ENCODE peak calls at places on chromosomes 1 and 21, in eight cellular contexts. Y is uterus, S is OCI-LY7, O is H9, H is A549, A is AG09309, L is Caco-2, M is HFF-Myc. X is an unnamed sample.
A peak's percentile ranks its signal among the peaks of the same experiment; 100 is the strongest.

GRCh38 chr1:244138399-244138798 is 87.3 kb downstream of the ZBTB18 start:
- DNase-seq in Y (no peak), S (no peak), O (no peak), H (no peak), A (no peak), L (no peak), M (no peak), X (no peak)

GRCh38 chr1:50873458-50874187 is 86.4 kb downstream of the FAF1 start:
- DNase-seq in Y (no peak), S (peak; percentile 83), O (peak; percentile 81), H (peak; percentile 9), A (no peak), L (peak; percentile 60), M (peak; percentile 27), X (peak; percentile 52)

GRCh38 chr1:18901952-18902522 is 318 bp downstream of the ALDH4A1 start:
- DNase-seq in Y (peak; percentile 34), S (peak; percentile 26), O (no peak), H (no peak), A (no peak), L (no peak), M (no peak), X (no peak)

GRCh38 chr1:161885759-161886158 is 119.6 kb downstream of the ATF6 start:
- DNase-seq in Y (no peak), S (no peak), O (no peak), H (no peak), A (no peak), L (no peak), M (no peak), X (no peak)

GRCh38 chr1:153390938-153391710 is at the start of gene S100A8:
- DNase-seq in Y (no peak), S (no peak), O (no peak), H (no peak), A (no peak), L (no peak), M (no peak), X (no peak)

GRCh38 chr1:56686171-56686570 is 41.1 kb downstream of the PRKAA2 start:
- DNase-seq in Y (no peak), S (no peak), O (no peak), H (no peak), A (no peak), L (no peak), M (no peak), X (no peak)

GRCh38 chr1:15951341-15952153 is 24.4 kb downstream of the ZBTB17 start:
- DNase-seq in Y (no peak), S (no peak), O (no peak), H (no peak), A (no peak), L (no peak), M (no peak), X (no peak)

GRCh38 chr1:228463559-228464455 is 23.4 kb upstream of the RNF187 start:
- DNase-seq in Y (no peak), S (peak; percentile 95), O (peak; percentile 80), H (peak; percentile 77), A (no peak), L (no peak), M (no peak), X (peak; percentile 64)

GRCh38 chr1:169060010-169060722 is 46.3 kb upstream of the ATP1B1 start:
- DNase-seq in Y (no peak), S (no peak), O (no peak), H (peak; percentile 38), A (no peak), L (no peak), M (no peak), X (no peak)

GRCh38 chr1:51902456-51902855 is 23.9 kb upstream of the NRDC start:
- DNase-seq in Y (no peak), S (no peak), O (no peak), H (no peak), A (no peak), L (no peak), M (no peak), X (no peak)

GRCh38 chr1:236997882-236998281 is 6.4 kb downstream of the MT1HL1 start:
- DNase-seq in Y (no peak), S (no peak), O (peak; percentile 61), H (no peak), A (no peak), L (no peak), M (no peak), X (no peak)

GRCh38 chr21:43981871-43982210 is 30.3 kb upstream of the TRAPPC10 start:
- DNase-seq in Y (no peak), S (no peak), O (peak; percentile 82), H (no peak), A (no peak), L (no peak), M (no peak), X (no peak)

GRCh38 chr1:26706315-26706714 is 10.5 kb downstream of the ARID1A start:
- DNase-seq in Y (no peak), S (peak; percentile 52), O (no peak), H (no peak), A (no peak), L (no peak), M (no peak), X (no peak)

GRCh38 chr1:204565617-204566582 is 49.7 kb downstream of the MDM4 start:
- DNase-seq in Y (peak; percentile 51), S (peak; percentile 90), O (peak; percentile 80), H (peak; percentile 89), A (peak; percentile 54), L (peak; percentile 78), M (peak; percentile 41), X (peak; percentile 55)

GRCh38 chr1:6260961-6261614 is at the start of gene GPR153:
- DNase-seq in Y (peak; percentile 62), S (no peak), O (peak; percentile 60), H (no peak), A (no peak), L (no peak), M (no peak), X (peak; percentile 66)

GRCh38 chr1:2875677-2876531 is 74.4 kb upstream of the TTC34 start:
- DNase-seq in Y (no peak), S (no peak), O (no peak), H (peak; percentile 21), A (no peak), L (no peak), M (no peak), X (peak; percentile 48)

GRCh38 chr1:15432327-15432726 is 5.9 kb upstream of the CTRC start:
- DNase-seq in Y (no peak), S (no peak), O (no peak), H (no peak), A (no peak), L (no peak), M (no peak), X (no peak)

GRCh38 chr1:56404561-56405030 is 174.8 kb downstream of the PLPP3 start:
- DNase-seq in Y (no peak), S (no peak), O (no peak), H (no peak), A (no peak), L (no peak), M (no peak), X (no peak)

GRCh38 chr1:33418811-33419210 is 12.1 kb downstream of the PHC2 start:
- DNase-seq in Y (no peak), S (no peak), O (no peak), H (no peak), A (no peak), L (no peak), M (no peak), X (no peak)
- TF ChIP-seq CTCF in Y (no peak), S (no peak), O (no peak), H (no peak), A (no peak), L (no peak), M (no peak), X (no peak)

GRCh38 chr1:25700626-25701025 is 84.0 kb downstream of the MAN1C1 start:
- DNase-seq in Y (peak; percentile 35), S (no peak), O (peak; percentile 63), H (peak; percentile 31), A (no peak), L (no peak), M (no peak), X (peak; percentile 52)
- TF ChIP-seq CTCF in Y (no peak), S (no peak), O (peak; percentile 46), H (no peak), A (no peak), L (peak; percentile 21), M (no peak), X (peak; percentile 34)

DNA sequence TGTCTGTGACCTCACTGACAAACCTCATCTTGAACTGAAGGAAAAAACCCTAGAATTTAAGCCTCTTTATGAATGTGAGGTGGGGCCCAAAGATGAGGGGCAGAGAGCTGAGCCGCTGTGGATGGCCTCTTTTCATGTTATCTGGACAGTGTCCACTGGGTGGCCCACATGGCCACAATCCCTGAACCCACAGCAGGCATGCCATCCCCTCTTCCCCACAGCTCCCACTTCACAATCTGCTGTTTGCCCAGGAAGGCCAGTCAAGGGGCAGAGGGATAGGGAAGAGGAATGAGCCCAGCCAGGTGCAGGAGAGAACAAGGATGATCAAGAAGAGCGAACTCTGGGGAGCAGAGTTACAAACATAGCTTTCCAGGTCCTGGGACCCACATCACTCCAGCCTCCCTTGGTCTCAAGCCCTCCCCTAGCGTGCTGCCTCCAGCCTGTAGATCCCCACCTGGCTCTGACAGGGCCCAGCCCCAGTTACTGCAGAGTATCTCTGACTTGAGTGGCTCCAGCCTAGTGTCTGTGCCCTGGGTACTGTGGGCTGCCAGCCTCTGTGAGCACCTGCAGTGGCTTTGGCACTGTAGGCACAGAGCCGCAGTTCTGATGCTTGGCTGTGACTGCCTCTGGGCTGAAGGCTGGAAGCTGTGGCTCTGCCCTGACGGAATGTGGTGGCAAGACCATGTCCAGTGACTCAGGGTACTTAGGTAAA is 1.9 kb upstream of the SLFNL1 start:
- DNase-seq in Y (no peak), S (no peak), O (no peak), H (no peak), A (no peak), L (no peak), M (no peak), X (no peak)
- TF ChIP-seq CTCF in Y (no peak), S (no peak), O (peak; percentile 45), H (no peak), A (peak; percentile 36), L (peak; percentile 15), M (peak; percentile 35), X (peak; percentile 22)

GRCh38 chr1:34547043-34547674 is 207.7 kb upstream of the GJB5 start:
- DNase-seq in Y (no peak), S (no peak), O (peak; percentile 80), H (no peak), A (no peak), L (peak; percentile 43), M (no peak), X (no peak)
- TF ChIP-seq CTCF in Y (no peak), S (peak; percentile 43), O (peak; percentile 75), H (no peak), A (no peak), L (peak; percentile 49), M (peak; percentile 24), X (peak; percentile 33)

DNA sequence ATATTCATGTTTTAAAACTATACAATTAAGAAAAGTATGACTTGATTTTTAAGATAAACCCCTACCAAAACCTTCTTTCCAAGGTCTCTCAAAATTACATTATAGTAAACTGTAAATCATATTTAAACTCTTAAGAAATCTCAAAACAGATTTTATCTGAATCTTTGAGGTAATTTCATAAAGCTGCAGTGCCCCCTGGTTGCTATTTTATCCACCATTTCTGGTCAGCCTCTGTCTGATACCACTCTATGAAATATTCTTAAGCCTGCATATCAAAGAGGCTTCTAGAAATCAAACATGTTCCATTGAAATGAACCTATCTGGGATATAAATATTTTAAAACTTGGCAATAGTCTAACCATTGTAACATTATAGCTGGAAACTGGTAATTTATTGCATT is 317.3 kb downstream of the COL11A1 start:
- DNase-seq in Y (no peak), S (no peak), O (no peak), H (no peak), A (no peak), L (no peak), M (no peak), X (no peak)
- TF ChIP-seq CTCF in Y (no peak), S (peak; percentile 49), O (peak; percentile 46), H (no peak), A (peak; percentile 26), L (no peak), M (peak; percentile 22), X (no peak)